ENCODE peak calls at places on chromosomes 16 and 17, in five cellular contexts. U is choroid plexus epithelial cell, L is stomach, X is IMR-90, E is fibroblast of villous mesenchyme. Y is an unnamed sample.

GRCh38 chr16:84585886-84586285 is 32.0 kb downstream of the COTL1 start:
- DNase-seq in U (peak; percentile 15), L (no peak), X (no peak), E (no peak), Y (no peak)

GRCh38 chr17:72937687-72938086 is 154.8 kb downstream of the SLC39A11 start:
- DNase-seq in U (no peak), L (no peak), X (no peak), E (no peak), Y (no peak)

GRCh38 chr16:89003831-89004208 is 26.8 kb upstream of the CBFA2T3 start:
- DNase-seq in U (no peak), L (no peak), X (no peak), E (no peak), Y (no peak)

GRCh38 chr17:67993153-67993997 is 2.9 kb downstream of the C17orf58 start:
- DNase-seq in U (peak; percentile 81), L (peak; percentile 87), X (peak; percentile 84), E (peak; percentile 83), Y (peak; percentile 77)

GRCh38 chr16:79213214-79213613 is 387.3 kb downstream of the MAF start:
- DNase-seq in U (no peak), L (no peak), X (no peak), E (no peak), Y (no peak)

GRCh38 chr16:86706726-86707125 is 128.4 kb downstream of the FOXL1 start:
- DNase-seq in U (no peak), L (no peak), X (no peak), E (no peak), Y (no peak)

GRCh38 chr16:1971678-1972489 is at the start of gene TBL3:
- DNase-seq in U (peak; percentile 94), L (peak; percentile 94), X (peak; percentile 92), E (peak; percentile 95), Y (peak; percentile 91)

GRCh38 chr17:58321571-58322525 is 6.7 kb downstream of the TSPOAP1 start:
- DNase-seq in U (no peak), L (no peak), X (no peak), E (no peak), Y (no peak)

GRCh38 chr16:49491736-49492089 is 118.1 kb downstream of the C16orf78 start:
- DNase-seq in U (peak; percentile 30), L (no peak), X (no peak), E (no peak), Y (no peak)

GRCh38 chr17:49969134-49969759 is at the start of gene DLX4:
- DNase-seq in U (no peak), L (no peak), X (no peak), E (no peak), Y (no peak)

GRCh38 chr16:31875112-31875803 is 1.7 kb downstream of the ZNF267 start:
- DNase-seq in U (no peak), L (no peak), X (peak; percentile 19), E (peak; percentile 43), Y (peak; percentile 41)

GRCh38 chr17:80559688-80560290 is 15.2 kb downstream of the RPTOR start:
- DNase-seq in U (peak; percentile 95), L (no peak), X (peak; percentile 88), E (peak; percentile 73), Y (peak; percentile 64)

GRCh38 chr16:28193530-28194423 is 18.0 kb downstream of the XPO6 start:
- DNase-seq in U (peak; percentile 94), L (no peak), X (peak; percentile 98), E (peak; percentile 96), Y (peak; percentile 91)

GRCh38 chr17:81869221-81870154 is 1.6 kb downstream of the ARHGDIA start:
- DNase-seq in U (peak; percentile 36), L (peak; percentile 33), X (no peak), E (peak; percentile 47), Y (peak; percentile 27)

GRCh38 chr16:15822957-15823356 is 33.9 kb downstream of the MYH11 start:
- DNase-seq in U (no peak), L (peak; percentile 68), X (no peak), E (no peak), Y (no peak)

GRCh38 chr16:77172964-77173363 is 18.0 kb upstream of the MON1B start:
- DNase-seq in U (peak; percentile 5), L (no peak), X (no peak), E (no peak), Y (peak; percentile 17)

GRCh38 chr16:10453159-10453510 is 67.3 kb downstream of the ATF7IP2 start:
- DNase-seq in U (no peak), L (no peak), X (no peak), E (no peak), Y (no peak)

GRCh38 chr17:80491478-80492342 is 15.3 kb upstream of the NPTX1 start:
- DNase-seq in U (no peak), L (no peak), X (no peak), E (no peak), Y (no peak)

GRCh38 chr16:70395345-70395901 is 43.5 kb downstream of the ST3GAL2 start:
- DNase-seq in U (peak; percentile 59), L (peak; percentile 77), X (peak; percentile 22), E (peak; percentile 50), Y (peak; percentile 43)

GRCh38 chr16:87127061-87127765 is 190.0 kb downstream of the C16orf95 start:
- DNase-seq in U (peak; percentile 60), L (no peak), X (peak; percentile 44), E (peak; percentile 48), Y (no peak)

GRCh38 chr16:11356573-11357331 is 11.5 kb downstream of the RMI2 start:
- DNase-seq in U (peak; percentile 70), L (peak; percentile 81), X (peak; percentile 61), E (peak; percentile 77), Y (peak; percentile 51)

GRCh38 chr17:76725580-76726230 is 701 bp downstream of the JMJD6 start:
- DNase-seq in U (no peak), L (peak; percentile 73), X (peak; percentile 40), E (peak; percentile 72), Y (no peak)

GRCh38 chr17:4751925-4752324 is 12.2 kb upstream of the CXCL16 start:
- DNase-seq in U (no peak), L (no peak), X (no peak), E (peak; percentile 47), Y (no peak)

GRCh38 chr16:18836702-18837101 is 35.4 kb upstream of the ARL6IP1 start:
- DNase-seq in U (no peak), L (no peak), X (no peak), E (no peak), Y (no peak)

GRCh38 chr17:64273006-64273405 is 9.9 kb upstream of the TEX2 start:
- DNase-seq in U (no peak), L (no peak), X (no peak), E (no peak), Y (no peak)

GRCh38 chr16:67841198-67841815 is 813 bp upstream of the THAP11 start:
- DNase-seq in U (no peak), L (no peak), X (no peak), E (no peak), Y (no peak)

GRCh38 chr16:67843343-67843765 is 1.2 kb downstream of the THAP11 start:
- DNase-seq in U (no peak), L (no peak), X (peak; percentile 68), E (no peak), Y (no peak)

GRCh38 chr16:67844441-67844840 is 2.3 kb upstream of the NUTF2 start:
- DNase-seq in U (peak; percentile 61), L (no peak), X (peak; percentile 51), E (peak; percentile 30), Y (peak; percentile 39)

GRCh38 chr16:67841816-67842508 is at the start of gene THAP11:
- DNase-seq in U (peak; percentile 97), L (peak; percentile 96), X (peak; percentile 92), E (peak; percentile 95), Y (peak; percentile 93)

DNA sequence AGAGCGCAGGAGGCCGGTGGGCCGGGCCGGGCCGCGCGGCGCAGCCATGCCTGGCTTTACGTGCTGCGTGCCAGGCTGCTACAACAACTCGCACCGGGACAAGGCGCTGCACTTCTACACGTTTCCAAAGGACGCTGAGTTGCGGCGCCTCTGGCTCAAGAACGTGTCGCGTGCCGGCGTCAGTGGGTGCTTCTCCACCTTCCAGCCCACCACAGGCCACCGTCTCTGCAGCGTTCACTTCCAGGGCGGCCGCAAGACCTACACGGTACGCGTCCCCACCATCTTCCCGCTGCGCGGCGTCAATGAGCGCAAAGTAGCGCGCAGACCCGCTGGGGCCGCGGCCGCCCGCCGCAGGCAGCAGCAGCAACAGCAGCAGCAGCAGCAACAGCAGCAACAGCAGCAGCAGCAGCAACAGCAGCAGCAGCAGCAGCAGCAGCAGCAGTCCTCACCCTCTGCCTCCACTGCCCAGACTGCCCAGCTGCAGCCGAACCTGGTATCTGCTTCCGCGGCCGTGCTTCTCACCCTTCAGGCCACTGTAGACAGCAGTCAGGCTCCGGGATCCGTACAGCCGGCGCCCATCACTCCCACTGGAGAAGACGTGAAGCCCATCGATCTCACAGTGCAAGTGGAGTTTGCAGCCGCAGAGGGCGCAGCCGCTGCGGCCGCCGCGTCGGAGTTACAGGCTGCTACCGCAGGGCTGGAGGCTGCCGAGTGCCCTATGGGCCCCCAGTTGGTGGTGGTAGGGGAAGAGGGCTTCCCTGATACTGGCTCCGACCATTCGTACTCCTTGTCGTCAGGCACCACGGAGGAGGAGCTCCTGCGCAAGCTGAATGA is 606 bp downstream of the THAP11 start:
- DNase-seq in U (peak; percentile 69), L (peak; percentile 49), X (peak; percentile 46), E (peak; percentile 55), Y (peak; percentile 45)
- TF ChIP-seq CTCF in U (peak; percentile 55), L (no peak), X (peak; percentile 32), E (peak; percentile 33), Y (peak; percentile 24)

DNA sequence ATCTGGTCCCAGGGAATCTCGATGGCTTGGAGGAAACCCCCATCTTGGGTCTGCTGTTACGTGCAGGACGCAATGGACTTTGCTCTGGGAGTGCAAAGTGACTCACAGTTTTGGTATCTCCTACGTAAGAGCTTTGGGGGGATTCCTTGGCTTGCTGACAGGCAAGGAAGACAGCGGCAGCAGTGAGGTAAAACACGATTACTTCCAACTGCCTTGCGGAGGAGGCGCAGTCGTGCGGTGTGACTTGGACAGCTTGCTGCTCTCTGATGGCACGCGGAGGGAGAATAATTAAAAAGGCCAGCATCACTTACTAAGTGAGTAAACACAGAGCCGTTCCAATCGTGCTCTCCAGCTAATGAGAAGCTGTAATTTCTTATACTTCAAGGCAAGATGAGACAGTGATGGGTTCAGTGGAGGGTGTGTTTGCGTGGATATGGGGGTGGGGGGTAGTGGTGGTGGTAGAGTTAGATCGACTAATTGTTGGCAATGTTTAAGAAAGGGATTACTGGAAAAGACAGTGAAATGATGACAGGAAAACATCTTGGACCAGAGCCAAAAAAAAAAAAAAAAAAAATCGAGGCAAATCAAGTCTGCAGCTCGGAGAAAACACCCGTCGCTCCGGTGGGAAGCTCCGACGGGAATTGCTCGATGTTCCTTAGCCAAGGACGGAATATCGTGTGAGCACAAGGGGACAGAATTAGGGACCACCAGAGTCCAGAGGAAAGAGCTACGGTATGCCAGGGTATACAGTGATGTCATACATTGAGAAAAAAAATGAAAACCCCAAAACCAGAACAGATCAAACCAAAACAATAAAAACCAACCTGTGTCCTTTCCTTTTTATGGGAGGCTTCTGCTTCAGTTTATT is 184.9 kb upstream of the ZFHX3 start:
- DNase-seq in U (peak; percentile 94), L (no peak), X (peak; percentile 100), E (peak; percentile 95), Y (peak; percentile 94)
- H3K4me3 ChIP-seq in U (peak overlapping the region; percentile 33), L (peak overlapping the region; percentile 7), X (peak overlapping the region; percentile 51), E (peak overlapping the region; percentile 38), Y (peak overlapping the region; percentile 22)

GRCh38 chr17:55416000-55416399 is 5.6 kb downstream of the MMD start:
- DNase-seq in U (peak; percentile 35), L (no peak), X (no peak), E (no peak), Y (no peak)
- TF ChIP-seq CTCF in U (peak; percentile 17), L (no peak), X (no peak), E (no peak), Y (no peak)

GRCh38 chr17:38751144-38751802 is 1.3 kb upstream of the PSMB3 start:
- DNase-seq in U (no peak), L (no peak), X (peak; percentile 21), E (no peak), Y (no peak)
- H3K4me3 ChIP-seq in U (peak overlapping the region; percentile 99), L (peak overlapping the region; percentile 98), X (peak overlapping the region; percentile 82), E (peak overlapping the region; percentile 81), Y (peak overlapping the region; percentile 42)